ENCODE peak calls at places on chromosomes 2 and 18, in seven cellular contexts. S, F, E, O, C, Z and I are unnamed samples.

GRCh38 chr2:240364961-240365775 is 70.3 kb upstream of the GPC1 start:
- DNase-seq in E (no peak), Z (no peak), S (no peak), C (no peak), O (no peak), F (no peak), I (no peak)

GRCh38 chr18:74414951-74415515 is 42.1 kb downstream of the DIPK1C start:
- DNase-seq in S (no peak), O (no peak), F (no peak), Z (no peak), C (no peak), E (no peak), I (no peak)

GRCh38 chr18:44729631-44730101 is 49.0 kb downstream of the SETBP1 start:
- DNase-seq in Z (peak), E (peak), S (no peak), C (peak), O (no peak), F (peak), I (no peak)

GRCh38 chr2:68388358-68388757 is 23.3 kb downstream of the PLEK start:
- DNase-seq in E (no peak), Z (no peak), S (no peak), C (no peak), O (no peak), F (no peak), I (no peak)

GRCh38 chr2:102289129-102289528 is 22.2 kb upstream of the IL1RL1 start:
- DNase-seq in S (no peak), E (no peak), O (no peak), Z (no peak), C (peak), F (no peak), I (no peak)

GRCh38 chr2:140286377-140286776 is 1506.2 kb upstream of the NXPH2 start:
- DNase-seq in O (no peak), Z (no peak), F (no peak), S (no peak), C (no peak), E (no peak), I (no peak)

GRCh38 chr2:97844311-97844859 is 131.0 kb downstream of the ZAP70 start:
- DNase-seq in C (no peak), Z (no peak), S (no peak), O (no peak), F (no peak), E (no peak), I (no peak)

GRCh38 chr2:1871171-1871570 is 126.9 kb upstream of the PXDN start:
- DNase-seq in C (no peak), S (no peak), E (no peak), O (no peak), F (no peak), Z (no peak), I (no peak)

GRCh38 chr2:241898681-241899270 is 29.2 kb downstream of the RTP5 start:
- DNase-seq in Z (no peak), E (no peak), S (no peak), F (no peak), O (peak), C (no peak), I (no peak)

GRCh38 chr18:6086731-6087130 is 191.4 kb upstream of the TMEM200C start:
- DNase-seq in O (no peak), S (no peak), E (no peak), Z (no peak), C (peak), F (no peak), I (no peak)

GRCh38 chr2:101751875-101752619 is 54.5 kb downstream of the MAP4K4 start:
- DNase-seq in Z (no peak), O (no peak), C (peak), S (no peak), E (no peak), F (no peak), I (no peak)

GRCh38 chr2:97966545-97967215 is 29.1 kb downstream of the TMEM131 start:
- DNase-seq in Z (no peak), S (no peak), C (no peak), O (no peak), E (no peak), F (no peak), I (no peak)

GRCh38 chr2:180679693-180680092 is 300.7 kb upstream of the UBE2E3 start:
- DNase-seq in E (no peak), O (no peak), C (no peak), F (no peak), Z (no peak), S (no peak), I (no peak)

GRCh38 chr18:11607897-11608296 is 1.5 kb upstream of the SLC35G4 start:
- DNase-seq in E (no peak), Z (no peak), F (no peak), S (no peak), O (no peak), C (no peak), I (no peak)

GRCh38 chr2:138267902-138268254 is 233.7 kb upstream of the SPOPL start:
- DNase-seq in S (no peak), C (peak), O (no peak), E (no peak), F (no peak), Z (no peak), I (no peak)

GRCh38 chr2:73111300-73112025 is 1.3 kb downstream of the RAB11FIP5 start:
- DNase-seq in S (no peak), F (no peak), E (no peak), O (no peak), Z (no peak), C (peak), I (no peak)

GRCh38 chr18:80208620-80209019 is 38.7 kb downstream of the PARD6G start:
- DNase-seq in F (no peak), E (no peak), Z (no peak), S (no peak), O (no peak), C (no peak), I (no peak)

GRCh38 chr2:71801969-71802368 is 345.7 kb downstream of the CYP26B1 start:
- DNase-seq in E (no peak), Z (no peak), S (no peak), C (peak), F (no peak), O (peak), I (peak)

GRCh38 chr2:136238552-136239346 is 120.8 kb upstream of the CXCR4 start:
- DNase-seq in F (no peak), O (no peak), S (peak), C (peak), E (no peak), Z (peak), I (no peak)

GRCh38 chr2:235535423-235536130 is 41.7 kb downstream of the AGAP1 start:
- DNase-seq in C (no peak), O (no peak), Z (no peak), F (no peak), S (no peak), E (no peak), I (no peak)

GRCh38 chr18:51194604-51195003 is 2.9 kb downstream of the MEX3C start:
- DNase-seq in Z (no peak), F (no peak), E (no peak), O (no peak), S (no peak), C (peak), I (no peak)

GRCh38 chr2:37481244-37481643 is 136.8 kb downstream of the QPCT start:
- DNase-seq in F (no peak), E (no peak), S (no peak), O (no peak), Z (no peak), C (no peak), I (no peak)

GRCh38 chr2:145961846-145962245 is 1441.9 kb upstream of the ZEB2 start:
- DNase-seq in Z (no peak), S (no peak), C (peak), F (no peak), O (no peak), E (no peak), I (no peak)

GRCh38 chr2:208671312-208671711 is 264.7 kb downstream of the PTH2R start:
- DNase-seq in F (no peak), Z (no peak), O (no peak), C (no peak), E (no peak), S (no peak), I (peak)

GRCh38 chr2:54639609-54640008 is 83.9 kb upstream of the EML6 start:
- DNase-seq in F (no peak), Z (no peak), O (no peak), C (no peak), S (no peak), E (no peak), I (no peak)

GRCh38 chr2:18518116-18519111 is 42.0 kb downstream of the RDH14 start:
- DNase-seq in O (no peak), Z (no peak), C (peak), F (no peak), S (peak), E (no peak), I (no peak)

GRCh38 chr2:29962922-29963321 is 41.5 kb upstream of the ALK start:
- DNase-seq in Z (no peak), C (no peak), E (no peak), S (no peak), O (no peak), F (no peak), I (no peak)

GRCh38 chr2:111236027-111236426 is 115.3 kb downstream of the BCL2L11 start:
- DNase-seq in E (no peak), O (no peak), Z (no peak), S (no peak), F (no peak), C (no peak), I (no peak)